ENCODE peak calls at places on chromosomes 11 and 22, in four cellular contexts. Y is ELR; U is activated CD4-positive, alpha-beta T cell treated with anti-CD3 and anti-CD28 coated beads, Interleukin-2, amount 50 U/mL, for 1 hour; S is stimulated activated CD4-positive, alpha-beta T cell treated with anti-CD3 and anti-CD28 coated beads, Interleukin-15, amount 100 ng/mL, for 24 hours. M is an unnamed sample.

GRCh38 chr11:78576549-78577097 is 2.0 kb upstream of the NARS2 start:
- DNase-seq in Y (no peak), U (no peak), S (no peak), M (no peak)

GRCh38 chr11:22920939-22921565 is 60.8 kb upstream of the CCDC179 start:
- DNase-seq in Y (peak), U (no peak), S (peak), M (peak)

GRCh38 chr11:75553889-75554257 is 8.2 kb upstream of the SERPINH1 start:
- DNase-seq in Y (no peak), U (no peak), S (no peak), M (no peak)

GRCh38 chr11:61919113-61919840 is 1.9 kb upstream of the RAB3IL1 start:
- DNase-seq in Y (no peak), U (no peak), S (no peak), M (no peak)

GRCh38 chr11:118448294-118448693 is 12.0 kb downstream of the KMT2A start:
- DNase-seq in Y (peak), U (no peak), S (no peak), M (no peak)

GRCh38 chr22:30445438-30445936 is 19.9 kb downstream of the MTFP1 start:
- DNase-seq in Y (peak), U (no peak), S (no peak), M (peak)

GRCh38 chr22:28711820-28712777 is 29.5 kb downstream of the CHEK2 start:
- DNase-seq in Y (peak), U (no peak), S (no peak), M (peak)

GRCh38 chr11:2580444-2581050 is 119.2 kb downstream of the KCNQ1OT1 start:
- DNase-seq in Y (no peak), U (no peak), S (peak), M (no peak)

GRCh38 chr11:29217901-29218300 is 798.9 kb downstream of the KCNA4 start:
- DNase-seq in Y (no peak), U (no peak), S (no peak), M (no peak)

GRCh38 chr11:36340909-36341308 is 44.8 kb downstream of the PRR5L start:
- DNase-seq in Y (no peak), U (no peak), S (no peak), M (no peak)

GRCh38 chr22:47135338-47135737 is 372.9 kb downstream of the TBC1D22A start:
- DNase-seq in Y (no peak), U (no peak), S (no peak), M (no peak)

GRCh38 chr11:102527701-102528100 is 2.8 kb downstream of the MMP7 start:
- DNase-seq in Y (peak), U (no peak), S (no peak), M (peak)

GRCh38 chr22:38824587-38824986 is 19.2 kb downstream of the NPTXR start:
- DNase-seq in Y (peak), U (peak), S (peak), M (peak)

GRCh38 chr22:27220349-27220748 is 563.0 kb downstream of the MIAT start:
- DNase-seq in Y (peak), U (no peak), S (no peak), M (peak)

GRCh38 chr22:30040499-30041055 is 39.7 kb upstream of the HORMAD2 start:
- DNase-seq in Y (no peak), U (no peak), S (no peak), M (no peak)

GRCh38 chr11:128688896-128689546 is 4.9 kb upstream of the FLI1 start:
- DNase-seq in Y (no peak), U (no peak), S (no peak), M (no peak)

GRCh38 chr22:36873614-36874308 is 13.0 kb downstream of the NCF4 start:
- DNase-seq in Y (peak), U (no peak), S (peak), M (peak)

GRCh38 chr11:124753207-124753606 is 1.2 kb upstream of the VSIG2 start:
- DNase-seq in Y (peak), U (no peak), S (no peak), M (no peak)

GRCh38 chr11:83628622-83629347 is 342.6 kb upstream of the CCDC90B start:
- DNase-seq in Y (no peak), U (no peak), S (no peak), M (no peak)

GRCh38 chr11:73415854-73416615 is 39.8 kb downstream of the RELT start:
- DNase-seq in Y (peak), U (no peak), S (no peak), M (peak)

GRCh38 chr11:115005663-115006062 is 327.3 kb downstream of the NXPE2 start:
- DNase-seq in Y (no peak), U (no peak), S (no peak), M (no peak)

GRCh38 chr11:44457862-44458261 is 107.6 kb upstream of the CD82 start:
- DNase-seq in Y (no peak), U (no peak), S (no peak), M (no peak)

GRCh38 chr22:27150530-27150909 is 493.1 kb downstream of the MIAT start:
- DNase-seq in Y (no peak), U (no peak), S (no peak), M (peak)

GRCh38 chr11:61480936-61481335 is 27.6 kb upstream of the LRRC10B start:
- DNase-seq in Y (no peak), U (no peak), S (no peak), M (no peak)

GRCh38 chr11:131855320-131855719 is 484.9 kb downstream of the NTM start:
- DNase-seq in Y (no peak), U (no peak), S (no peak), M (no peak)